ENCODE peak calls at places on chromosomes 5 and 9, in seven cellular contexts. O is A673, Y is fibroblast of lung, H is PC-9, D is GM12865, M is choroid plexus epithelial cell, Q is cardiac fibroblast. C is an unnamed sample.

GRCh38 chr5:158407801-158408200 is 548.9 kb upstream of the CLINT1 start:
- DNase-seq in M (peak; percentile 43), D (no peak), Y (peak; percentile 24), H (no peak), Q (no peak), O (no peak), C (no peak)

GRCh38 chr5:115377468-115378217 is 81.2 kb upstream of the CCDC112 start:
- DNase-seq in D (peak; percentile 44), O (peak; percentile 16), Y (peak; percentile 89), H (peak; percentile 81), Q (peak; percentile 89), M (peak; percentile 92), C (peak; percentile 30)

GRCh38 chr9:133250741-133251170 is 24.2 kb downstream of the ABO start:
- DNase-seq in Y (no peak), H (peak; percentile 70), O (no peak), M (no peak), D (no peak), Q (no peak), C (peak; percentile 34)

GRCh38 chr5:32100230-32100629 is 73.9 kb downstream of the GOLPH3 start:
- DNase-seq in Q (peak; percentile 22), Y (no peak), D (no peak), M (no peak), H (no peak), O (no peak), C (no peak)

GRCh38 chr5:72470817-72471216 is 36.4 kb downstream of the ZNF366 start:
- DNase-seq in D (no peak), O (no peak), H (peak; percentile 87), Y (no peak), M (no peak), Q (peak; percentile 43), C (no peak)

GRCh38 chr9:134556531-134557068 is 85.0 kb upstream of the COL5A1 start:
- DNase-seq in D (no peak), H (no peak), M (peak; percentile 66), Q (peak; percentile 74), O (no peak), Y (peak; percentile 83), C (no peak)

GRCh38 chr9:70409800-70410199 is 4.7 kb downstream of the KLF9 start:
- DNase-seq in O (no peak), D (no peak), Y (peak; percentile 32), Q (no peak), H (no peak), M (no peak), C (no peak)

GRCh38 chr9:123820139-123820538 is 109.8 kb downstream of the DENND1A start:
- DNase-seq in Y (no peak), H (no peak), M (no peak), Q (no peak), O (no peak), D (no peak), C (no peak)

GRCh38 chr5:62460578-62460983 is 48.0 kb downstream of the IPO11 start:
- DNase-seq in O (peak; percentile 76), Q (peak; percentile 79), D (peak; percentile 56), H (no peak), Y (peak; percentile 75), M (peak; percentile 80), C (no peak)

GRCh38 chr9:96398582-96399334 is 15.2 kb upstream of the SLC35D2 start:
- DNase-seq in H (no peak), Y (no peak), M (peak; percentile 43), Q (no peak), D (peak; percentile 72), O (no peak), C (no peak)

GRCh38 chr9:71719585-71719984 is 48.7 kb downstream of the CEMIP2 start:
- DNase-seq in Y (peak; percentile 52), M (peak; percentile 90), H (no peak), Q (peak; percentile 70), O (peak; percentile 1), D (no peak), C (no peak)

GRCh38 chr9:593809-594208 is 247.7 kb upstream of the DMRT1 start:
- DNase-seq in Y (no peak), H (no peak), Q (no peak), M (no peak), O (no peak), D (no peak), C (no peak)

GRCh38 chr9:98409637-98410173 is 154.3 kb upstream of the TBC1D2 start:
- DNase-seq in M (no peak), H (no peak), Q (peak; percentile 22), D (no peak), O (no peak), Y (no peak), C (no peak)

GRCh38 chr9:98415782-98416181 is 160.3 kb upstream of the TBC1D2 start:
- DNase-seq in O (no peak), Y (no peak), D (no peak), Q (no peak), M (no peak), H (no peak), C (no peak)

GRCh38 chr9:98406469-98406868 is 151.0 kb upstream of the TBC1D2 start:
- DNase-seq in O (no peak), Q (no peak), Y (no peak), D (no peak), M (no peak), H (no peak), C (no peak)

GRCh38 chr9:98411981-98412561 is 156.6 kb upstream of the TBC1D2 start:
- DNase-seq in M (no peak), Q (no peak), H (no peak), D (no peak), Y (no peak), O (no peak), C (no peak)

DNA sequence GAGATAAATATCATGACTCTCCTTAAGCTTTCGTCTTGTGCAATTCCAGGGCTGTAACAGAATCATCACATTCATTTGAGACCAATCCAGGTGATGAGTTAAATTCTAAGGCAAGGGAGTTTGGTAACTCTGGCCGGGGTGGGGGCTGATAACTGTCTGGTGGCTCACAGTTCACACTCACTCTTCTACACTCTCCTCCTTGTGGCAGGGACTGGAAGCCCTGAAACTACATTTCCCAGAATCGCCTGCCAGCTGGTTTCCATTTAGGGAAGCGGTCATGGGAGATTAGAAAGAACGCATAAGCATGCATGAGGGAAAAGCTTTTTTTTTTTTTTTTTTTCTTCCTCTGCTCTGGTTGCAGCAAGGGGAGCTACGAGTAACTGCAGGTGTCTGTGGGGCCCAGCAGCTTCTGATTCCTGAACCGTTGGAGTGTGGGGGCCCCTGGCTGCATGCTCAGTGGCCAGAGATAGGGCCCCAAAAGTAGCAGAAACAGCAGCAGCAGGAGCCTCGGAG is 154.8 kb upstream of the TBC1D2 start:
- DNase-seq in Q (peak; percentile 93), H (no peak), O (peak; percentile 60), Y (peak; percentile 85), M (peak; percentile 85), D (no peak), C (peak; percentile 2)
- TF ChIP-seq CTCF in Q (peak; percentile 63), H (no peak), O (no peak), Y (peak; percentile 67), M (peak; percentile 64), D (no peak), C (no peak)

GRCh38 chr5:163459888-163460561 is at the start of gene NUDCD2:
- DNase-seq in O (peak; percentile 98), D (peak; percentile 99), Y (peak; percentile 99), M (peak; percentile 99), Q (peak; percentile 99), H (peak; percentile 96), C (peak; percentile 94)
- TF ChIP-seq CTCF in O (peak; percentile 32), D (peak; percentile 30), Y (peak; percentile 21), M (peak; percentile 43), Q (peak; percentile 21), H (no peak), C (no peak)

GRCh38 chr5:96425436-96425835 is 7.6 kb downstream of the PCSK1 start:
- DNase-seq in H (no peak), D (no peak), Y (no peak), Q (no peak), M (no peak), O (no peak), C (no peak)
- TF ChIP-seq CTCF in H (no peak), D (no peak), Y (no peak), Q (no peak), M (no peak), O (no peak), C (no peak)

GRCh38 chr5:157193699-157194424 is 13.2 kb downstream of the ITK start:
- DNase-seq in M (no peak), D (no peak), O (no peak), H (no peak), Q (no peak), Y (no peak), C (no peak)

GRCh38 chr5:157198277-157199058 is 17.8 kb downstream of the ITK start:
- DNase-seq in H (no peak), M (no peak), Q (no peak), Y (no peak), D (no peak), O (no peak), C (no peak)

GRCh38 chr5:157196045-157196444 is 15.4 kb downstream of the ITK start:
- DNase-seq in Q (no peak), M (no peak), O (no peak), H (no peak), D (no peak), Y (no peak), C (no peak)

DNA sequence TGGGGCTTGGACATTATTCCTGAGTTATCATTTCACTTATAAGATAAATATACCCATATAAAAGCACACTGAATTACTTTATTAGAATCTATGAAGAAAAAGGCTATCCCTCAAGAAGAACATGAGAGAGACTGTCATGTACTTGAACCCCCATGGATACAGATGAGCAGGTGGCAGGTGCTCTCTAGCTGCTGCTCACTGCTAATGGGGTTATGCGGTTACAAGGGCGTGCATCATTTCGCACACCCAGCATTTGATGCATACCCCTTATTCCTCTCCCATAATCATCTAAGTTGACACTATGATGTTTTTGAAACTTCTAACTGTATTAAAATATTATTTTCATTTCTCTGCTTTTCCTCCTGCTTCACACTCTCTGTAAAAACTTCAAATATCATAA is 16.4 kb downstream of the ITK start:
- DNase-seq in Q (no peak), D (no peak), O (no peak), M (no peak), Y (no peak), H (no peak), C (no peak)
- TF ChIP-seq CTCF in Q (no peak), D (no peak), O (no peak), M (no peak), Y (no peak), H (no peak), C (no peak)

DNA sequence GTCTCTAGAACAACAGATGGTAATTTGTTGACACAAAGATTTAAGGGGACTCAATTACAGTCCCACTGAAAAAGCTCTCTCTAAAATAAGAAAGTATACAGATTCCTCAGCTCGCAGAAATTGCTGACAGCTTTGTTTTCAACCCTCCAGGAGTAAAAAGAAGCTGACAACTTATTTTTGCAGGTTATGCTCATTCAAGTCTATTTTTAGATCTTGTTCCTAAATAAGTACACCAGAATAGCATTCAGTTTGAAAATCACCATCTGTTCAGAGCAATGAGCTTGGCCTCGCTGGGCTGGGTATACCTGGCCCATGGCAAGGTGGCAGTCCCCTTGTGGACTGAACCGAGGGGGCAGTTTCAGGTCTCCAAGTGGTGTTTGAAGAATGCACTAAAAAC is 169.3 kb downstream of the AUH start:
- DNase-seq in H (no peak), D (no peak), Q (peak; percentile 57), O (no peak), M (peak; percentile 65), Y (peak; percentile 69), C (no peak)
- TF ChIP-seq CTCF in H (no peak), D (no peak), Q (no peak), O (no peak), M (no peak), Y (no peak), C (no peak)

DNA sequence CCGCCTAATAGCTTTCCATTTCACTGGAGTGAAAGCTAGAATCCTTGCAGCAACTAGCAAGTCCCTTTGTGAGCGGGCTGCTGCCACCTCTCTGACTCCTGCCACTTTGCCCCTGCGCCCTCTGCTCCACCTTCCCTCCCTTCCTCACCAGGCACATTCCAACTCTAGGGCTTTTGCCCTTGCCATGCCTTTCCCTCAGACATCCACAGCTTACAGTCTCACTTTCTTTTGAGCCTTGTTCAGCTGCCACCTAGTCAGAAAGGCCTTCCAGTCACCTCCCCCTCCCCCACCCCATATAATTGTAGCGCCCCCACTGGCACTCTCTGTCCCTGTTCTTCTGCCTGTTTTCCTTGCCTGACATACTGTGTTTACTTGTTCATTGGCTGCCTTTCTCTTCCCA is 31.0 kb downstream of the CYSTM1 start:
- DNase-seq in Y (no peak), D (no peak), O (no peak), M (no peak), Q (no peak), H (no peak), C (no peak)
- TF ChIP-seq CTCF in Y (no peak), D (no peak), O (no peak), M (no peak), Q (no peak), H (no peak), C (no peak)

C was measured in Calu3.